ENCODE peak calls at places on chromosomes 7 and 10, in four cellular contexts. C is Caco-2, F is lower leg skin, E is brain microvascular endothelial cell. Q is an unnamed sample.

GRCh38 chr10:91758303-91759146 is 39.7 kb upstream of the TNKS2 start:
- DNase-seq in C (peak), F (no peak), E (no peak), Q (no peak)

GRCh38 chr7:74475243-74475986 is 21.7 kb downstream of the GTF2IRD1 start:
- DNase-seq in C (peak), F (no peak), E (no peak), Q (no peak)

GRCh38 chr7:156642306-156643045 is 1.9 kb downstream of the RNF32 start:
- DNase-seq in C (no peak), F (no peak), E (no peak), Q (no peak)

GRCh38 chr10:86964061-86964846 is 4.0 kb upstream of the ADIRF start:
- DNase-seq in C (no peak), F (peak), E (no peak), Q (no peak)

GRCh38 chr7:3722396-3722846 is 421.4 kb downstream of the SDK1 start:
- DNase-seq in C (peak), F (no peak), E (peak), Q (no peak)

GRCh38 chr7:44617225-44617885 is 10.9 kb downstream of the OGDH start:
- DNase-seq in C (no peak), F (no peak), E (no peak), Q (no peak)

GRCh38 chr10:84548869-84549268 is 220.5 kb downstream of the CCSER2 start:
- DNase-seq in C (no peak), F (no peak), E (no peak), Q (no peak)

GRCh38 chr10:126576336-126576735 is 94.2 kb downstream of the C10orf90 start:
- DNase-seq in C (no peak), F (no peak), E (peak), Q (no peak)

GRCh38 chr7:108328174-108328651 is 128.0 kb downstream of the NRCAM start:
- DNase-seq in C (no peak), F (no peak), E (no peak), Q (no peak)
- H3K4me3 ChIP-seq in C (no peak), F (no peak), E (no peak), Q (no peak)

DNA sequence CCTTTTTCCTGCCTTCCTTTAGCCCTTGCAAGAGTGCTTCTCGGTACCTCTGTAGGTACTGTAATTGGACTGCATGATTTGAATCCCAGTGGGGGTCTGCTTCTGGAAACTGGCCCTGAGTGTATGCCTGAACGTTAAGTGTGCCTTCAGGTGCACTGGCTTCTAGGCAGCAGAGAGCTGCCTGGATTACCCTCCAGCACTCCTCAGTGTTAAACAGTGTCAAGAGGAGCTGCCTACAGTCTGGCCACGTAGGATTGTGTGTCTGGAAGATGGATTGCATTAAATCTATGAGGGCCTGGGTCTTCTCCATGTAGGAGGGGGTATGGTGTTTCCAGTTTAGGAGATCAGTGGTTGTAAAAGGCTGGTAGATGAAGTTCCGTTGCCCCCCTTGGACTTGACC is 103.7 kb downstream of the TRIM24 start:
- DNase-seq in C (no peak), F (no peak), E (no peak), Q (no peak)
- H3K4me3 ChIP-seq in C (no peak), F (no peak), E (no peak), Q (peak)

GRCh38 chr10:125155101-125155500 is 5.3 kb downstream of the CTBP2 start:
- DNase-seq in C (no peak), F (no peak), E (no peak), Q (no peak)

GRCh38 chr10:125155669-125156068 is 4.7 kb downstream of the CTBP2 start:
- DNase-seq in C (no peak), F (no peak), E (no peak), Q (no peak)

GRCh38 chr10:125154529-125154928 is 5.8 kb downstream of the CTBP2 start:
- DNase-seq in C (no peak), F (no peak), E (no peak), Q (no peak)

GRCh38 chr10:125152646-125153368 is 7.6 kb downstream of the CTBP2 start:
- DNase-seq in C (no peak), F (no peak), E (no peak), Q (no peak)

DNA sequence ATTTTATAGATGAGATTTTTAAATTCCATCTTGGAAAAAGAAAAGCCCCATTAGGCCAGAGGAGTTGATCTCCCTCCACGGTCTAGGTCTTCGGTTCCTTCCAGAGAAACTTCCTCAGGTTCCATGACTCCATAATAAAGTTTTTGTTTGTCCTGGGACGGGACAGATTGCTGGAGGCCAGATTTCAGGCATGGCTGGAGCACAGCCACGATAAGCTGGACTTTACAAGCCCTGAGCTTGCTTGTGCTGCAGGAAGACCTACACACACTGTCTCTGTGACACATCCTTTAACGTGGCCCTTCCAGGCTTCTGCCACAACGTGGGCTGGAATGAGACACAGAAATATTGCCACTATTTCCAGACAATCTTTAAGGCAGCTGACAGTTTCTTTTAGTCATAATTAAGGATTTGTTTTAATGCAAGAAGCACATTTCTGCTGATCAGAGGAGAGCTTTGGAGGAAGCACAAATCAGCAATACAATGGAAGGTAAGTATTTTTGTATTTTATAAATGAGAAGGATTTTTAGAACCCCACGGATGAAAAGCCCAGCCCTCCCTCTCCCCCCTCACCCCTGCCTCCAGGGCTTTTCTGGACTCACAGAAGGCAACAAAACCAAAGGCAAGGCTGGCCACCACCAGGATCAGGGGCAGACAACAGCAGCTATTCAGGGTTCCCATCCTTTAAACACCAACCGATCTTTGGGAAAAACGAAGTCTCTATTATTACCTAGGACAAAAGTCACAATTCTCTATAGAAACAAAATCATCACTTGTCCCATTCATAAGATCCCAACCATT is 6.5 kb downstream of the CTBP2 start:
- DNase-seq in C (no peak), F (no peak), E (no peak), Q (no peak)
- H3K4me3 ChIP-seq in C (no peak), F (no peak), E (no peak), Q (no peak)

DNA sequence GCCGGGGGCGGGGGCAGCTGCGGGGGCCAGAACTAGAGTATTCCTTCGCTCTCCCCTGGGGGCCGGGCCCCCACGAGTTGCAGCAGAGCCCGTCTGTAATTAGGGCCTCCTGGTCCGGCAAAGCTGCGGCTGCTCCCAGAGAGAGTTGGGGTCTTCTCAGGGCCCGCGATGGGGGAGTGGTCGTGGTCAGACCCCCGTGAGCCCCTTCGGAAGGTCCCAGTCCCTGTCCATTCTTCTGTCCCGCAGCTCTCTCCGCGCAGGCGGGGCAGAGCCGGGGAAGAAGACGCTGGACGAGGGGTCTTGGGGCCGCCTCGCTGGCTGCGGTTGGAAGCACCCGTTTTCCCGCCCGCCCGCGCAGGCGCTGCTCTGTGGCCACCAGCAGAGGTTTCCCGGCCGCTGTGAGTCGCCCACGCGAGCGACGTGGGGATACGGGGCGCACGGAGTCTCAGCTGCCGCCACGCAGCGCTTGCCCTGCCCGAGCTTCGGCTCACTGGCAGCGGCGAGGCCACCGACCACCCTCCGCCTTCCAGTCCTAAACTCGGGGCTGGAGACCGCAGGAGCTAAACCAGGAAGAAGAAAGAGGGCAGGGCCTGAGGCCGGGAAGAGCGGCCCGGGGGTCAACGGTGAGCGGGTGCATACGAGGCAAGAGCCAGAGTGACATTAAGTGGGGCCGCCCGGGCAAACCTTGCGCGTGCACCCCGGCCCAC is 7.3 kb upstream of the EMX2 start:
- DNase-seq in C (peak), F (no peak), E (no peak), Q (no peak)
- H3K4me3 ChIP-seq in C (peak), F (no peak), E (peak), Q (no peak)

GRCh38 chr10:119166564-119166963 is 1.1 kb upstream of the SFXN4 start:
- DNase-seq in C (no peak), F (no peak), E (no peak), Q (peak)
- H3K4me3 ChIP-seq in C (no peak), F (no peak), E (no peak), Q (no peak)

DNA sequence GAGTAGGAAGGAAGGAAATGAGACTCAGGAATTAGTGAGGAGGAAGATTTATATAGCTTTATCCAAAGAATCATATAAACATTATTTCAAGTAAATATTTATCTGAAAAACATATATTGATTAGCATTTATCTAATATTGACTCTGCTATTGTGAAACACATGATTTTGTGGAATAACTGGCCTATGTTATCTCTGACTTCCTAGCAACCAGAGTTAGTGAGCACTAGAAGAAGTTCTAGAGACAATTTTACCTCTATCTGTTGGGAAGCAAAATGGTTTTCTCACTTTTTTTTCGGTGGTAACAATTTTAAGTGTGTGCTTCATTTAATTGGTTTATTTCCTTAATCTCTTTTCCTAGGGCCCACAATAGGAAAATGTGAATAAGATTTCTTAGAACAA is 21.6 kb downstream of the MDFIC start:
- DNase-seq in C (no peak), F (no peak), E (no peak), Q (no peak)
- H3K4me3 ChIP-seq in C (no peak), F (no peak), E (no peak), Q (no peak)